ENCODE peak calls at places on chromosomes 7 and 10, in five cellular contexts. G is breast epithelium, D is lung, W is astrocyte, N is fibroblast of lung. P is an unnamed sample. For H3K36me3, the result is how much of the 10 kb centered on the place peaks cover.

GRCh38 chr10:33421789-33422188 is 87.3 kb upstream of the NRP1 start:
- DNase-seq in G (no peak), D (no peak), W (peak), N (peak), P (peak)

GRCh38 chr7:155808551-155809331 is 3.5 kb downstream of the SHH start:
- DNase-seq in G (no peak), D (no peak), W (no peak), N (no peak), P (no peak)

GRCh38 chr7:136517971-136518370 is 350.5 kb upstream of the CHRM2 start:
- DNase-seq in G (no peak), D (no peak), W (no peak), N (no peak), P (peak)

GRCh38 chr10:132443998-132444876 is 47.2 kb downstream of the PWWP2B start:
- DNase-seq in G (no peak), D (no peak), W (no peak), N (no peak), P (no peak)

GRCh38 chr10:26857991-26858706 is 2.6 kb downstream of the ABI1 start:
- DNase-seq in G (no peak), D (no peak), W (peak), N (no peak), P (peak)

GRCh38 chr10:72263613-72264241 is 10.0 kb upstream of the DDIT4 start:
- DNase-seq in G (peak), D (no peak), W (no peak), N (no peak), P (peak)

GRCh38 chr10:112952282-112952991 is 2.4 kb downstream of the TCF7L2 start:
- DNase-seq in G (no peak), D (no peak), W (peak), N (no peak), P (peak)

GRCh38 chr10:43852141-43852540 is 203.5 kb upstream of the ZNF32 start:
- DNase-seq in G (no peak), D (no peak), W (no peak), N (no peak), P (no peak)

GRCh38 chr7:55235115-55235514 is 130.0 kb upstream of the LANCL2 start:
- DNase-seq in G (no peak), D (no peak), W (no peak), N (no peak), P (no peak)

GRCh38 chr7:6730343-6730633 is 23.5 kb upstream of the ZNF12 start:
- DNase-seq in G (no peak), D (no peak), W (peak), N (no peak), P (no peak)

GRCh38 chr7:92766461-92767003 is 69.8 kb downstream of the CDK6 start:
- DNase-seq in G (no peak), D (no peak), W (peak), N (peak), P (no peak)

GRCh38 chr10:118835682-118836326 is 81.0 kb upstream of the CACUL1 start:
- DNase-seq in G (peak), D (no peak), W (peak), N (no peak), P (peak)

DNA sequence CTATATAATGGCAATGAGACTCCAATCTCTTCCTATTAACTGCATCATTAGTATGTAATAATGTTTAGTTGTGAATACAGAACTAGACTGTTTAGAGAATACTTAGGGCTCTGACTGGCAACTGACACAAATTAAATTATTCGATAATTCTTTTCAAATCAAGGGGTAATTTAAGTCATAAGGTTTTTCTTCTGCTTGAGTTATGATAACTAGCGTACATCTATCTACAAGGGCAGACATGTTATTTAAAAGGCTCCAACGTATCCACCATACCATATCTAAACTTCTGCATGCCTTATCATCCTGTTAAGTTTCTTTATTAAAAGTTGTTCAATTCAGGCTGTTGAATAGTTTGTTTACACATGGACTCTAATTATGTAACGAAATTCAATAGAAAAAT is 11.2 kb downstream of the SEMA3C start:
- DNase-seq in G (no peak), D (no peak), W (no peak), N (no peak), P (no peak)
- H3K27ac ChIP-seq in G (peak), D (no peak), W (no peak), N (no peak), P (no peak)

GRCh38 chr7:27745064-27745583 is 5.2 kb downstream of the TAX1BP1 start:
- DNase-seq in G (no peak), D (no peak), W (peak), N (peak), P (peak)
- H3K4me3 ChIP-seq in G (no peak), D (no peak), W (peak), N (no peak), P (no peak)

GRCh38 chr10:60877066-60877776 is 66.8 kb downstream of the RHOBTB1 start:
- DNase-seq in G (no peak), D (no peak), W (no peak), N (no peak), P (no peak)

GRCh38 chr10:60877777-60878120 is 66.2 kb downstream of the RHOBTB1 start:
- DNase-seq in G (no peak), D (no peak), W (no peak), N (no peak), P (no peak)

GRCh38 chr10:60878224-60878623 is 65.8 kb downstream of the RHOBTB1 start:
- DNase-seq in G (no peak), D (no peak), W (no peak), N (no peak), P (no peak)

DNA sequence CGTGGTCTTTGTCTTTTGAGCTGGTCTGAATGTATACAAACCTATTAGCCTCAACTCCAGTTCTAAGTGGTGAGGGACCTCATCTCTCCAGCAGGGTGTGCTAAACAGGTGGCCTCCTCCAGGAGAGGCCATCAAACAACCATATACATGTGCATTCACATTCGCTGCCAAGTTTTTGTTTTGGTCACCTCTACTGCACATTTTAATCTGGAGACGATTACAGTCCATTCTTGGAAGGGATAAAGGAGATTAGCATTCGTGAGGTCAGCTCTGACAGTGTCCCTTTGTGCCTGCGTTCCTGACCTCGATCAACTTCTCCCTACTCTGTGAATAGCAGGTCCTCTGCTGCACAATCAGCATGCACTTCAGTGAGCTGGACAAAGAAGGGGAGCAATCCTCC is 60.8 kb downstream of the RHOBTB1 start:
- DNase-seq in G (no peak), D (no peak), W (peak), N (peak), P (peak)
- H3K36me3 ChIP-seq in G (under half), D (under half), W (under half), N (under half), P (under half)

GRCh38 chr10:13527864-13528137 is 1.0 kb downstream of the BEND7 start:
- DNase-seq in G (no peak), D (no peak), W (no peak), N (no peak), P (no peak)
- H3K27ac ChIP-seq in G (peak), D (peak), W (no peak), N (no peak), P (no peak)

GRCh38 chr7:132601783-132602182 is 25.5 kb upstream of the PLXNA4 start:
- DNase-seq in G (no peak), D (no peak), W (no peak), N (no peak), P (no peak)

GRCh38 chr7:132592238-132592946 is 16.1 kb upstream of the PLXNA4 start:
- DNase-seq in G (no peak), D (no peak), W (no peak), N (no peak), P (no peak)

GRCh38 chr7:132592947-132593335 is 16.7 kb upstream of the PLXNA4 start:
- DNase-seq in G (no peak), D (no peak), W (no peak), N (no peak), P (no peak)

DNA sequence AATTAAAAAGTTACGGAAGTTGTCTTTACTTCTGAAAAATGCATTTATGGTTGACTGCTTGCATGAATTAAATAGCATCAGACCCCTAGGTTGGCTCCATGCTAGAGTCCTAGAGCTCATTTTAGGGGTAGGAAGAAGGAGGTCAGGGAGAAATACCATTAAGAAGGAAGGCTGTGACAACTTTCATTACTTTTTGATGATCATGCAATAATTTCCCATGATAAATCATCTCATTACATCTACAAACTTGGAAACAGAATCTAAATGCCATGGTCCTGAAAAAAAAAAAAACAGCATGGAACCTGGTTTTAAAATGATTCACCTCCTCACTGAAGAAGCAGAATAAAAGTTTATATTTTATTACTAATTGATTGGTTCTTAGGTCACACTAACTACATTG is 20.3 kb upstream of the PLXNA4 start:
- DNase-seq in G (no peak), D (no peak), W (no peak), N (no peak), P (no peak)
- H3K4me3 ChIP-seq in G (no peak), D (no peak), W (no peak), N (no peak), P (no peak)

GRCh38 chr7:85133560-85133959 is 53.3 kb downstream of the SEMA3D start:
- DNase-seq in G (no peak), D (no peak), W (no peak), N (no peak), P (no peak)

GRCh38 chr7:85130702-85131101 is 56.2 kb downstream of the SEMA3D start:
- DNase-seq in G (no peak), D (no peak), W (no peak), N (no peak), P (no peak)

GRCh38 chr7:85135931-85136330 is 50.9 kb downstream of the SEMA3D start:
- DNase-seq in G (no peak), D (no peak), W (peak), N (peak), P (no peak)
- H3K36me3 ChIP-seq in G (under half), D (under half), W (under half), N (under half), P (under half)

GRCh38 chr7:33921216-33921938 is 16.0 kb downstream of the BMPER start:
- DNase-seq in G (no peak), D (no peak), W (no peak), N (peak), P (peak)
- H3K27ac ChIP-seq in G (no peak), D (no peak), W (no peak), N (peak), P (no peak)

DNA sequence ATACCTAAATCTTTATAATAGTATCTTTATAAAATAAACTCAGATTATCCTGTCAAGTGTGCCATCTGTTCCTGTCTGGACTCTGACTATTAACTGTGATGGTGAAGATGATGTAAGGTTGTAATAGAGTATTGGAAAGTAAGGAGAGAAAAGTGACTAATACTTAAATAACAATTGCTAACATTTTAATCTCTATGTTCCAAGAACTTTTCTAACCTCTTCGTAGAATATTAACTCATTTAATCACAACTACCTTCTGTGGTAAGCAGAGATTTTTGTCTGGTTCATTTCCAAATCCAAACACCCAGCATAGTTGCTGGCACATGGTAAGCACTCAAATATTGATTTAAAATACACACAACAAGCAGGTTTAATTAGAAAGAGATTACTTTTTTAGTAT is 2.5 kb downstream of the TNPO3 start:
- DNase-seq in G (no peak), D (no peak), W (no peak), N (no peak), P (no peak)
- H3K4me3 ChIP-seq in G (no peak), D (no peak), W (no peak), N (peak), P (no peak)

GRCh38 chr10:114087655-114088054 is 44.0 kb downstream of the ADRB1 start:
- DNase-seq in G (no peak), D (no peak), W (no peak), N (no peak), P (no peak)
- H3K36me3 ChIP-seq in G (under half), D (under half), W (under half), N (under half), P (under half)